ENCODE peak calls at places on chromosome 9, in seven cellular contexts. S is non-pigmented ciliary epithelial cell; T is fibroblast of gingiva; O is DMS153; F is activated T-cell treated with anti-CD3 and anti-CD28 coated beads, Interleukin-2, amount 50 U/mL, for 72 hours; R is AG08396; W is endothelial cell of umbilical vein. N is an unnamed sample.

GRCh38 chr9:108444400-108445358 is 411.1 kb downstream of the ACTL7B start:
- DNase-seq in S (peak), T (peak), O (peak), F (no peak), R (peak), W (peak), N (no peak)

GRCh38 chr9:34575775-34576592 is 13.5 kb downstream of the CNTFR start:
- DNase-seq in S (no peak), T (no peak), O (no peak), F (no peak), R (no peak), W (no peak), N (no peak)

GRCh38 chr9:131474711-131475110 is 28.0 kb upstream of the POMT1 start:
- DNase-seq in S (no peak), T (no peak), O (no peak), F (no peak), R (no peak), W (no peak), N (no peak)

GRCh38 chr9:3903273-3903672 is 377.5 kb upstream of the RFX3 start:
- DNase-seq in S (no peak), T (no peak), O (peak), F (no peak), R (no peak), W (no peak), N (no peak)

GRCh38 chr9:114608525-114608796 is 2.6 kb upstream of the TMEM268 start:
- DNase-seq in S (no peak), T (no peak), O (no peak), F (no peak), R (no peak), W (no peak), N (no peak)

GRCh38 chr9:4080889-4081548 is 218.8 kb downstream of the GLIS3 start:
- DNase-seq in S (no peak), T (peak), O (no peak), F (no peak), R (no peak), W (no peak), N (no peak)

GRCh38 chr9:127092041-127092608 is 30.3 kb downstream of the ANGPTL2 start:
- DNase-seq in S (peak), T (no peak), O (no peak), F (no peak), R (no peak), W (no peak), N (no peak)

GRCh38 chr9:95077053-95077765 is 240.3 kb downstream of the FANCC start:
- DNase-seq in S (no peak), T (no peak), O (no peak), F (no peak), R (no peak), W (no peak), N (no peak)

GRCh38 chr9:16252631-16253030 is 617.8 kb downstream of the BNC2 start:
- DNase-seq in S (no peak), T (no peak), O (no peak), F (no peak), R (no peak), W (no peak), N (no peak)

GRCh38 chr9:100575765-100576368 is 2.0 kb upstream of the CAVIN4 start:
- DNase-seq in S (no peak), T (peak), O (no peak), F (no peak), R (peak), W (no peak), N (no peak)

GRCh38 chr9:136852664-136853595 is 784 bp downstream of the MAMDC4 start:
- DNase-seq in S (no peak), T (no peak), O (no peak), F (peak), R (no peak), W (no peak), N (no peak)

GRCh38 chr9:107481035-107481434 is 8.5 kb downstream of the KLF4 start:
- DNase-seq in S (no peak), T (no peak), O (peak), F (no peak), R (no peak), W (peak), N (no peak)

GRCh38 chr9:89923961-89924504 is 319.2 kb downstream of the GADD45G start:
- DNase-seq in S (no peak), T (no peak), O (no peak), F (peak), R (no peak), W (no peak), N (peak)

GRCh38 chr9:126704157-126704941 is 90.6 kb downstream of the LMX1B start:
- DNase-seq in S (peak), T (no peak), O (no peak), F (peak), R (peak), W (no peak), N (no peak)

GRCh38 chr9:128568470-128569083 is 16.2 kb downstream of the SPTAN1 start:
- DNase-seq in S (no peak), T (no peak), O (no peak), F (no peak), R (no peak), W (no peak), N (no peak)

N was measured in OCI-LY7.